ENCODE peak calls at places on chromosomes 11 and 22, in six cellular contexts. Y is stimulated activated CD4-positive, alpha-beta T cell treated with anti-CD3 and anti-CD28 coated beads, TNF-alpha, amount 100 ng/mL, for 48 hours; P is ELR; V is CD4-positive, CD25-positive, alpha-beta regulatory T cell; J is anterior cingulate cortex; N is GM23248. L is an unnamed sample.

GRCh38 chr11:9569588-9570164 is 3.8 kb upstream of the WEE1 start:
- DNase-seq in N (no peak), Y (no peak), V (no peak), J (no peak), P (no peak), L (no peak)

GRCh38 chr22:27868738-27869282 is 50.2 kb downstream of the PITPNB start:
- DNase-seq in V (no peak), P (no peak), Y (no peak), J (no peak), N (no peak), L (no peak)

GRCh38 chr11:44304091-44305084 is 5.6 kb downstream of the ALX4 start:
- DNase-seq in P (no peak), V (no peak), Y (no peak), N (peak; percentile 30), J (no peak), L (no peak)

GRCh38 chr22:48554893-48555552 is 1272.7 kb downstream of the BRD1 start:
- DNase-seq in J (no peak), V (no peak), P (no peak), N (no peak), Y (no peak), L (no peak)

GRCh38 chr11:44456544-44457270 is 108.8 kb upstream of the CD82 start:
- DNase-seq in P (no peak), Y (no peak), V (no peak), J (no peak), N (peak; percentile 15), L (no peak)

GRCh38 chr11:1259561-1259960 is 36.7 kb downstream of the MUC5B start:
- DNase-seq in P (no peak), Y (no peak), J (no peak), N (no peak), V (no peak), L (no peak)

GRCh38 chr11:35192347-35192746 is 53.4 kb downstream of the CD44 start:
- DNase-seq in Y (no peak), V (no peak), P (no peak), J (no peak), N (peak; percentile 57), L (no peak)

GRCh38 chr11:72671144-72672099 is 2.8 kb downstream of the PDE2A start:
- DNase-seq in Y (no peak), P (no peak), J (no peak), N (no peak), V (no peak), L (no peak)

GRCh38 chr11:288328-289144 is at the start of gene PGGHG:
- DNase-seq in J (no peak), N (peak; percentile 73), P (peak; percentile 55), V (no peak), Y (no peak), L (no peak)

GRCh38 chr11:23021287-23021863 is 161.1 kb upstream of the CCDC179 start:
- DNase-seq in P (peak; percentile 54), J (no peak), Y (no peak), N (peak; percentile 57), V (no peak), L (no peak)

GRCh38 chr11:66289548-66290331 is 797 bp upstream of the YIF1A start:
- DNase-seq in P (peak; percentile 81), Y (peak; percentile 75), J (no peak), N (peak; percentile 86), V (no peak), L (no peak)

L was measured in CMK.